ENCODE peak calls at places on chromosomes 6 and 20, in eight cellular contexts. Q is HCT116, K is IMR-90, U is PC-3, F is fibroblast of lung, R is astrocyte, X is PC-9, J is HepG2. O is an unnamed sample.

GRCh38 chr6:101401792-101402617 is 8.5 kb downstream of the GRIK2 start:
- DNase-seq in J (no peak), U (no peak), K (peak), F (peak), Q (no peak), R (no peak), X (no peak), O (peak)

GRCh38 chr6:2714359-2714895 is 36.3 kb downstream of the MYLK4 start:
- DNase-seq in Q (no peak), J (no peak), X (no peak), F (peak), U (peak), K (peak), R (peak), O (no peak)

GRCh38 chr6:126361832-126362231 is 21.9 kb downstream of the CENPW start:
- DNase-seq in K (no peak), X (no peak), R (no peak), J (no peak), F (no peak), Q (no peak), U (no peak), O (no peak)

GRCh38 chr6:135117413-135117968 is 62.9 kb upstream of the HBS1L start:
- DNase-seq in R (no peak), K (no peak), F (no peak), J (no peak), Q (no peak), X (no peak), U (no peak), O (no peak)

GRCh38 chr6:82988904-82989303 is 76.7 kb downstream of the UBE3D start:
- DNase-seq in K (peak), U (peak), X (no peak), R (peak), Q (no peak), J (no peak), F (peak), O (no peak)

GRCh38 chr20:58895796-58896180 is 43.3 kb downstream of the GNAS start:
- DNase-seq in X (no peak), K (no peak), Q (no peak), J (no peak), R (no peak), F (no peak), U (no peak), O (no peak)

GRCh38 chr6:34243901-34244884 is 4.6 kb downstream of the SMIM29 start:
- DNase-seq in Q (peak), X (peak), R (peak), J (peak), U (peak), K (peak), F (peak), O (peak)

GRCh38 chr6:48568856-48569255 is 457.9 kb upstream of the PTCHD4 start:
- DNase-seq in R (no peak), F (no peak), K (no peak), J (no peak), Q (no peak), X (no peak), U (no peak), O (no peak)

GRCh38 chr6:129637340-129638054 is 72.5 kb downstream of the ARHGAP18 start:
- DNase-seq in Q (no peak), R (no peak), J (peak), K (no peak), U (peak), X (no peak), F (no peak), O (no peak)

GRCh38 chr20:53738039-53738944 is 144.7 kb upstream of the ZNF217 start:
- DNase-seq in F (peak), K (peak), Q (no peak), X (peak), U (peak), R (peak), J (peak), O (peak)

GRCh38 chr6:100186552-100186951 is 192.5 kb upstream of the MCHR2 start:
- DNase-seq in X (no peak), Q (no peak), U (no peak), F (peak), R (peak), J (no peak), K (peak), O (no peak)

GRCh38 chr6:43604174-43604573 is 24.9 kb downstream of the GTPBP2 start:
- DNase-seq in R (peak), X (no peak), K (peak), U (peak), Q (no peak), J (no peak), F (peak), O (no peak)

GRCh38 chr6:42864602-42865001 is 14.8 kb upstream of the RPL7L1 start:
- DNase-seq in F (peak), X (no peak), Q (no peak), J (no peak), R (no peak), U (no peak), K (no peak), O (no peak)

GRCh38 chr6:43256670-43257664 is 13.7 kb downstream of the TTBK1 start:
- DNase-seq in U (no peak), J (no peak), K (no peak), X (no peak), Q (no peak), F (no peak), R (no peak), O (no peak)

GRCh38 chr6:116450769-116451740 is 10.1 kb upstream of the CALHM6 start:
- DNase-seq in R (no peak), Q (no peak), F (no peak), X (no peak), J (no peak), U (no peak), K (no peak), O (peak)

GRCh38 chr6:43113431-43114260 is 37.5 kb downstream of the PTK7 start:
- DNase-seq in Q (no peak), R (no peak), F (no peak), X (no peak), J (no peak), U (no peak), K (no peak), O (no peak)

GRCh38 chr6:4021862-4022715 is 56.8 kb downstream of the FAM217A start:
- DNase-seq in J (peak), U (no peak), K (no peak), R (peak), F (peak), X (no peak), Q (no peak), O (no peak)

GRCh38 chr20:50372770-50373088 is 137.5 kb upstream of the PTPN1 start:
- DNase-seq in J (peak), K (peak), X (peak), R (peak), F (no peak), Q (no peak), U (peak), O (no peak)

GRCh38 chr20:44187763-44188709 is 1.0 kb upstream of the JPH2 start:
- DNase-seq in Q (no peak), U (peak), R (no peak), J (no peak), F (peak), K (peak), X (no peak), O (no peak)
- H2AFZ ChIP-seq in Q (peak), U (peak), R (peak), J (peak), F (peak), K (peak), X (no peak), O (peak)

GRCh38 chr6:143691900-143692572 is 14.3 kb downstream of the PHACTR2 start:
- DNase-seq in F (no peak), Q (no peak), K (no peak), J (no peak), R (no peak), X (no peak), U (no peak), O (no peak)
- H2AFZ ChIP-seq in F (no peak), Q (no peak), K (no peak), J (no peak), R (no peak), X (no peak), U (no peak), O (no peak)

GRCh38 chr6:151389640-151390275 is 1.6 kb downstream of the ZBTB2 start:
- DNase-seq in Q (no peak), R (peak), K (peak), X (peak), J (peak), F (peak), U (peak), O (peak)
- H2AFZ ChIP-seq in Q (no peak), R (peak), K (peak), X (peak), J (no peak), F (no peak), U (peak), O (no peak)

GRCh38 chr6:140670013-140670412 is 1295.6 kb upstream of the CITED2 start:
- DNase-seq in U (peak), Q (no peak), R (peak), K (peak), J (no peak), F (peak), X (no peak), O (no peak)

GRCh38 chr6:140671926-140672325 is 1297.5 kb upstream of the CITED2 start:
- DNase-seq in Q (peak), R (no peak), J (no peak), K (no peak), U (peak), X (no peak), F (peak), O (peak)

GRCh38 chr6:140663772-140664171 is 1289.3 kb upstream of the CITED2 start:
- DNase-seq in U (no peak), J (no peak), F (no peak), Q (no peak), K (no peak), X (no peak), R (no peak), O (no peak)

GRCh38 chr6:140669321-140669720 is 1294.9 kb upstream of the CITED2 start:
- DNase-seq in J (no peak), U (no peak), R (peak), Q (no peak), F (peak), K (peak), X (no peak), O (no peak)
- H2AFZ ChIP-seq in J (no peak), U (no peak), R (no peak), Q (no peak), F (no peak), K (no peak), X (no peak), O (no peak)

GRCh38 chr6:156630613-156631302 is 146.4 kb upstream of the ARID1B start:
- DNase-seq in U (no peak), J (peak), Q (no peak), X (no peak), R (no peak), K (no peak), F (no peak), O (peak)

GRCh38 chr6:156633291-156633690 is 143.9 kb upstream of the ARID1B start:
- DNase-seq in Q (no peak), K (no peak), J (no peak), R (no peak), F (no peak), X (no peak), U (no peak), O (no peak)

GRCh38 chr6:156634971-156635371 is 142.2 kb upstream of the ARID1B start:
- DNase-seq in X (no peak), R (no peak), F (no peak), K (no peak), U (no peak), Q (no peak), J (no peak), O (no peak)

GRCh38 chr6:156638581-156638980 is 138.6 kb upstream of the ARID1B start:
- DNase-seq in J (no peak), Q (no peak), X (no peak), R (no peak), F (no peak), U (no peak), K (no peak), O (no peak)

DNA sequence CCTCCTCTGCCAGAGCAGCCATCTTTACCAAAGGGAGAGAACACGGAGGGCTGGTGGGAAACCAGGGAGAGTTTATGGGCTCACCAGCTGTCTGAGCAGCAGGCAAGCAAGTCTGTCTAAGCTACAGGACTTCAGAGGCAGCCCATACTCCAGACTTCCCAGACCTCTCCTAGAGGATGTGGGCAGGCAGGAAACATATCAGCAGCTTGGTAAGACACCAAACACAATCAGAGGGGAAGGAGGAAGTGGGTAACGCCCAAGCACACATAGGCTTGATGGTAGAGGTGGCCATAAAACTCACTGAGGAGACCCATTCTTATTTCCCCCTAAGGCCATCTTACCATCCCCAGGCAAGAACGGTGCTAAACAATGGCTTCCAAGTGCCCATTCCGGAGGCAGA is 143.1 kb upstream of the ARID1B start:
- DNase-seq in Q (no peak), X (no peak), F (no peak), R (no peak), K (no peak), J (no peak), U (no peak), O (no peak)
- H2AFZ ChIP-seq in Q (no peak), X (no peak), F (peak), R (no peak), K (no peak), J (no peak), U (no peak), O (no peak)

GRCh38 chr6:128112494-128112893 is 211.6 kb upstream of the THEMIS start:
- DNase-seq in J (no peak), Q (no peak), X (no peak), F (no peak), R (no peak), K (peak), U (no peak), O (no peak)
- H2AFZ ChIP-seq in J (no peak), Q (no peak), X (no peak), F (peak), R (no peak), K (no peak), U (no peak), O (no peak)

GRCh38 chr6:75402296-75402695 is 91.3 kb downstream of the FILIP1 start:
- DNase-seq in F (peak), X (no peak), U (peak), K (peak), R (peak), J (no peak), Q (peak), O (no peak)
- H2AFZ ChIP-seq in F (no peak), X (no peak), U (no peak), K (no peak), R (no peak), J (no peak), Q (peak), O (peak)

GRCh38 chr20:48075591-48076174 is 290.4 kb upstream of the SULF2 start:
- DNase-seq in J (no peak), Q (no peak), U (no peak), K (no peak), R (no peak), F (no peak), X (peak), O (no peak)
- H2AFZ ChIP-seq in J (no peak), Q (no peak), U (no peak), K (no peak), R (no peak), F (no peak), X (no peak), O (no peak)

GRCh38 chr20:5991623-5992441 is 41.4 kb downstream of the MCM8 start:
- DNase-seq in F (peak), U (peak), R (peak), X (no peak), K (peak), Q (no peak), J (no peak), O (no peak)
- H2AFZ ChIP-seq in F (no peak), U (no peak), R (no peak), X (no peak), K (no peak), Q (no peak), J (no peak), O (no peak)

GRCh38 chr6:158232445-158233213 is 64.5 kb downstream of the GTF2H5 start:
- DNase-seq in X (peak), Q (no peak), K (peak), R (peak), J (peak), U (peak), F (peak), O (peak)

GRCh38 chr6:158231551-158232444 is 63.6 kb downstream of the GTF2H5 start:
- DNase-seq in U (peak), Q (no peak), X (peak), J (peak), F (peak), R (peak), K (peak), O (peak)

GRCh38 chr6:158242071-158242606 is 70.1 kb upstream of the TULP4 start:
- DNase-seq in Q (no peak), K (no peak), X (no peak), F (no peak), R (no peak), U (no peak), J (peak), O (no peak)

GRCh38 chr6:158233214-158233795 is 65.2 kb downstream of the GTF2H5 start:
- DNase-seq in R (no peak), F (no peak), X (no peak), Q (no peak), J (peak), U (peak), K (no peak), O (no peak)

DNA sequence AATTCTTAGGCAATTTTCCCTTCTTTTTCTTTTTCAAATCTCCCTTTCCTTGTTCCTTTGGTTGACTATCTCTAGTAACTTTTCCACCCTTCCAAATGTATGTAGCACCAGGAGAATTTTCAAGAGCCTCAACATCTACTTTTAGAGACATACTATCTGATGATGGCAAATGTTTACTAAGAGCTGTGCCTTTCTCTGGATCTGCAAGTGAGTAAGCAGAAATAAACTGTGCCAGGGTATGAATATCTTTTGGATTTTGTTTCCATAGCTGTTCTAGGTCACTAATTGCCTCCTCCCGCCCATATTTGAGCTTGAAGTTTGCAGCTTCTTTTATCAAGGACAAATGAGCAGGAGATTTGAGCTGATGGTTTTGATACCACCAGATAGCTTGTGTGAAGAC is 69.5 kb downstream of the GTF2H5 start:
- DNase-seq in F (no peak), Q (no peak), J (no peak), U (no peak), R (no peak), X (no peak), K (no peak), O (no peak)
- H2AFZ ChIP-seq in F (no peak), Q (no peak), J (no peak), U (no peak), R (no peak), X (no peak), K (no peak), O (no peak)